ENCODE peak calls at places on chromosomes 6 and 20, in eight cellular contexts. O is RWPE1, I is cardiac muscle cell, E is GM12865, V is adrenal gland, U is astrocyte of the spinal cord, Q is transverse colon, J is cardiac fibroblast. A is an unnamed sample.

GRCh38 chr20:51886891-51887608 is 84.7 kb upstream of the SALL4 start:
- DNase-seq in O (no peak), I (no peak), E (no peak), V (no peak), U (no peak), Q (no peak), J (no peak), A (no peak)

GRCh38 chr6:87731818-87732661 is 30.0 kb upstream of the AKIRIN2 start:
- DNase-seq in O (peak), I (peak), E (peak), V (peak), U (peak), Q (peak), J (peak), A (peak)

GRCh38 chr6:131058236-131058635 is 4.8 kb downstream of the EPB41L2 start:
- DNase-seq in O (no peak), I (no peak), E (no peak), V (no peak), U (peak), Q (no peak), J (no peak), A (no peak)

GRCh38 chr6:112443118-112443641 is 96.0 kb downstream of the RFPL4B start:
- DNase-seq in O (no peak), I (no peak), E (no peak), V (no peak), U (no peak), Q (no peak), J (no peak), A (no peak)

GRCh38 chr6:105784179-105784578 is 302.0 kb upstream of the PRDM1 start:
- DNase-seq in O (no peak), I (no peak), E (no peak), V (no peak), U (no peak), Q (no peak), J (no peak), A (no peak)

GRCh38 chr6:170404697-170405096 is 98.1 kb downstream of the FAM120B start:
- DNase-seq in O (no peak), I (peak), E (no peak), V (no peak), U (peak), Q (no peak), J (no peak), A (no peak)

GRCh38 chr6:160030103-160030502 is 61.2 kb downstream of the IGF2R start:
- DNase-seq in O (peak), I (peak), E (no peak), V (peak), U (peak), Q (peak), J (peak), A (no peak)

GRCh38 chr6:33684983-33685382 is 26.5 kb downstream of the UQCC2 start:
- DNase-seq in O (no peak), I (no peak), E (no peak), V (no peak), U (no peak), Q (no peak), J (no peak), A (no peak)

GRCh38 chr6:87483929-87484328 is 11.2 kb downstream of the SLC35A1 start:
- DNase-seq in O (peak), I (peak), E (peak), V (no peak), U (peak), Q (no peak), J (peak), A (no peak)

GRCh38 chr6:166465671-166466087 is 82.9 kb upstream of the MPC1 start:
- DNase-seq in O (no peak), I (peak), E (no peak), V (no peak), U (no peak), Q (peak), J (peak), A (no peak)

GRCh38 chr20:29740951-29741593 is 1516.4 kb upstream of the DEFB115 start:
- DNase-seq in O (no peak), I (no peak), E (no peak), V (no peak), U (no peak), Q (no peak), J (no peak), A (no peak)

GRCh38 chr6:121849477-121849876 is 414.0 kb downstream of the GJA1 start:
- DNase-seq in O (peak), I (peak), E (peak), V (peak), U (peak), Q (peak), J (peak), A (no peak)

GRCh38 chr6:73695619-73696421 is at the start of gene CD109:
- DNase-seq in O (peak), I (peak), E (peak), V (peak), U (peak), Q (peak), J (peak), A (no peak)

GRCh38 chr6:82080767-82081166 is 166.8 kb downstream of the IBTK start:
- DNase-seq in O (no peak), I (no peak), E (no peak), V (no peak), U (no peak), Q (no peak), J (no peak), A (no peak)

DNA sequence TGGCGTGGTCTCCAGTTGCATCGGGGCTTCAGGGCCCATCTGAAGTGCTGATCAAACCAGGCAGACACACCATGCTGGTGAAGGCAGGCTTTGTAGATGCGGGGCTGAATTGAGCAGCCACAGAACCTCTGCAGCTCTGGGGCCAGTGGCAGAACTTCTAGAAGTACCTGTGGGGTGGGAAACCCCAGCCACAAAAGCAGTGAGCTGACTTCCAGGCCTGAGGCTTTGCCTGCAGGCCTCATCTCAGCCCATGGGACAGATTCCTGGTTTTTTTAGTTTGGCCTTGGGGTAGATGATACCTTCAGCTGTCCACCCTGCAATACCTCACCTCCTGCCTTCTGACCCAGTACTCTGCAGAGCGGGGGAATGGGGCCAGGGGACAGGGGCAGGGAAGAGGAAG is 14.1 kb downstream of the C20orf173 start:
- DNase-seq in O (no peak), I (no peak), E (no peak), V (no peak), U (no peak), Q (no peak), J (no peak), A (no peak)
- TF ChIP-seq CTCF in O (no peak), I (no peak), E (no peak), V (no peak), U (no peak), Q (no peak), J (no peak), A (no peak)

GRCh38 chr20:62952373-62953166 is at the start of gene SLC17A9:
- DNase-seq in O (no peak), I (peak), E (peak), V (no peak), U (no peak), Q (peak), J (peak), A (peak)
- TF ChIP-seq CTCF in O (no peak), I (no peak), E (peak), V (no peak), U (no peak), Q (no peak), J (no peak), A (no peak)

GRCh38 chr6:42083530-42083929 is 33.2 kb downstream of the TAF8 start:
- DNase-seq in O (no peak), I (no peak), E (no peak), V (no peak), U (no peak), Q (no peak), J (no peak), A (peak)

GRCh38 chr6:42088101-42088591 is 37.8 kb downstream of the TAF8 start:
- DNase-seq in O (peak), I (peak), E (no peak), V (no peak), U (peak), Q (no peak), J (peak), A (no peak)

GRCh38 chr6:42086665-42087050 is 36.3 kb downstream of the TAF8 start:
- DNase-seq in O (no peak), I (no peak), E (no peak), V (no peak), U (no peak), Q (no peak), J (no peak), A (no peak)

GRCh38 chr6:42086046-42086664 is 35.8 kb downstream of the TAF8 start:
- DNase-seq in O (no peak), I (no peak), E (no peak), V (no peak), U (no peak), Q (no peak), J (no peak), A (peak)

DNA sequence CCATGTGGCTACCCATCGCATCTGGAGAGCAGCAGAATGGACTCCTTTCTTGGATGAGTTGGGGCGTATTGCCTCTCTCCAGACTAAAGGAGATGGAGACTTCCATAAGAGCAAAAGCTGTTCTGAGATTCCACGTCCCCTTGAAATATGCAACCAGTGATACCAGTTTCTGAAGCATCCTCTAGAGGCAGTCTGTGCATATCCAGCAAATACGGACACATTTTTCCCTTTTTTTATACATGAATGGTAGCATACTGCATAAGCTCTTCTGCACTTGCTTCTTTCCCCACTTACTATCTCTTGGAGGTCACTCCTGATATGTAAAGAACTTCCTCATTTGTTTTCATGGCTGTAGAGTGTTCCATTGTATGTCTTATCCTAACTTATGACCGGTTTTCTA is 34.6 kb downstream of the TAF8 start:
- DNase-seq in O (no peak), I (no peak), E (no peak), V (no peak), U (no peak), Q (no peak), J (no peak), A (peak)
- TF ChIP-seq CTCF in O (no peak), I (no peak), E (no peak), V (no peak), U (peak), Q (no peak), J (peak), A (no peak)

GRCh38 chr20:40268321-40269075 is 420.5 kb downstream of the MAFB start:
- DNase-seq in O (no peak), I (no peak), E (no peak), V (no peak), U (no peak), Q (no peak), J (no peak), A (no peak)

GRCh38 chr20:40262219-40262618 is 426.8 kb downstream of the MAFB start:
- DNase-seq in O (no peak), I (no peak), E (no peak), V (no peak), U (no peak), Q (no peak), J (no peak), A (no peak)

GRCh38 chr20:40265872-40266533 is 423.0 kb downstream of the MAFB start:
- DNase-seq in O (peak), I (peak), E (peak), V (peak), U (peak), Q (peak), J (peak), A (no peak)
- TF ChIP-seq CTCF in O (peak), I (peak), E (peak), V (peak), U (peak), Q (peak), J (peak), A (peak)

A was measured in spleen.